ENCODE peak calls at places on chromosome X, in four cellular contexts. P is brain microvascular endothelial cell, X is neuronal stem cell, R is bronchial epithelial cell. E is an unnamed sample.

GRCh38 chrX:67334323-67334722 is 209.5 kb upstream of the AR start:
- DNase-seq in R (no peak), P (no peak), X (no peak), E (no peak)

GRCh38 chrX:63751481-63751880 is 33.5 kb downstream of the ARHGEF9 start:
- DNase-seq in X (no peak), P (no peak), R (peak; percentile 7), E (no peak)

GRCh38 chrX:73126240-73126639 is 46.9 kb upstream of the PABPC1L2A start:
- DNase-seq in R (no peak), X (no peak), P (no peak), E (no peak)

GRCh38 chrX:104098151-104098808 is 14.0 kb upstream of the ZCCHC18 start:
- DNase-seq in P (peak; percentile 36), R (peak; percentile 72), X (peak; percentile 42), E (peak; percentile 48)

GRCh38 chrX:143664302-143664701 is 28.4 kb upstream of the SLITRK4 start:
- DNase-seq in R (peak; percentile 1), P (peak; percentile 1), X (no peak), E (no peak)

GRCh38 chrX:31279359-31279758 is 207.5 kb upstream of the FTHL17 start:
- DNase-seq in X (no peak), R (peak; percentile 90), P (peak; percentile 12), E (no peak)

GRCh38 chrX:1196436-1196835 is 16.0 kb downstream of the CRLF2 start:
- DNase-seq in R (no peak), X (no peak), P (no peak), E (no peak)

GRCh38 chrX:49876750-49877149 is 2.5 kb upstream of the USP27X start:
- DNase-seq in X (no peak), R (peak; percentile 31), P (peak; percentile 26), E (peak; percentile 59)

GRCh38 chrX:40260123-40260751 is 162.5 kb upstream of the BCOR start:
- DNase-seq in P (no peak), X (no peak), R (no peak), E (peak; percentile 50)

GRCh38 chrX:8042304-8042703 is 115.1 kb upstream of the PNPLA4 start:
- DNase-seq in X (no peak), R (peak; percentile 53), P (no peak), E (peak; percentile 7)

GRCh38 chrX:119147486-119147885 is 19.9 kb upstream of the KIAA1210 start:
- DNase-seq in R (no peak), X (no peak), P (no peak), E (no peak)

GRCh38 chrX:63809158-63809557 is 24.1 kb upstream of the ARHGEF9 start:
- DNase-seq in X (no peak), R (no peak), P (no peak), E (no peak)

GRCh38 chrX:140503230-140503585 is 1.7 kb downstream of the SOX3 start:
- DNase-seq in P (no peak), R (no peak), X (no peak), E (peak; percentile 36)

GRCh38 chrX:137565921-137566745 is at the start of gene ZIC3:
- DNase-seq in P (peak; percentile 3), X (no peak), R (peak; percentile 4), E (peak; percentile 98)

GRCh38 chrX:129833153-129834004 is 10.3 kb downstream of the ZDHHC9 start:
- DNase-seq in X (no peak), R (no peak), P (peak; percentile 47), E (no peak)

GRCh38 chrX:69197690-69198089 is 32.4 kb upstream of the PJA1 start:
- DNase-seq in X (no peak), P (no peak), R (no peak), E (no peak)

GRCh38 chrX:69203367-69204037 is 38.2 kb upstream of the PJA1 start:
- DNase-seq in X (no peak), P (no peak), R (no peak), E (no peak)
- H3K4me3 ChIP-seq in X (no peak overlapping the region), P (no peak overlapping the region), R (no peak overlapping the region), E (no peak overlapping the region)

GRCh38 chrX:84165716-84166115 is 22.3 kb downstream of the RPS6KA6 start:
- DNase-seq in P (no peak), R (no peak), X (no peak), E (no peak)
- H3K4me3 ChIP-seq in P (no peak overlapping the region), R (no peak overlapping the region), X (no peak overlapping the region), E (no peak overlapping the region)

DNA sequence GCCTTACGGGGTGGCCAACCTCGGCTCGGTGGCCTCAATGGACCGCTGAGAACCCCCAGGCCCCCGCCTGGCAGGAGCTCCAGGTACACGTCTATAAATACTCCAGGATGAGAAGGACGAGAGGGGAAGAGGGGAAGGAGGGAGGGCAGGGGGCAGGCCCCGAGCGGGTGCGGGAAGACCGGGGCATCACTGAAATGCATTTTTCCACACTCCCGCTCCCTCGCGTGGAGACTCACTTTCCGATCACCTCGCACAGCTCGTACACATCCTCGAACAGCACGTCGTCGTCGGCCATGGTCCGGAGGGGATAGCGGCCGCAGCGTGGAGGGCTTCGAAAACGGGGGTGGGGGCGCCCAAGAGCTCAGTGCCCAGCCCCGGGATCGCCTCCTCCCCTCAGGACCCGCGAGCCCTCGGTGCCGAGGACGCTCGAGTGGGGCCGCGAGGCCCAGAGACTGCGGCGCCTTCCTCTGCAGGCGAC is 621 bp downstream of the CASK start:
- DNase-seq in R (no peak), X (no peak), P (no peak), E (peak; percentile 78)
- H3K4me3 ChIP-seq in R (peak overlapping the region; percentile 76), X (peak overlapping the region; percentile 94), P (peak overlapping the region; percentile 75), E (peak overlapping the region; percentile 95)

GRCh38 chrX:15750611-15751159 is 12.6 kb downstream of the CA5B start:
- DNase-seq in P (no peak), R (no peak), X (no peak), E (no peak)
- H3K4me3 ChIP-seq in P (no peak overlapping the region), R (no peak overlapping the region), X (no peak overlapping the region), E (no peak overlapping the region)

GRCh38 chrX:17801431-17801830 is 59.7 kb downstream of the RAI2 start:
- DNase-seq in P (no peak), R (no peak), X (no peak), E (no peak)
- H3K4me3 ChIP-seq in P (no peak overlapping the region), R (no peak overlapping the region), X (no peak overlapping the region), E (no peak overlapping the region)

GRCh38 chrX:120485562-120486520 is 16.7 kb upstream of the LAMP2 start:
- DNase-seq in R (peak; percentile 77), P (peak; percentile 73), X (peak; percentile 40), E (peak; percentile 68)

GRCh38 chrX:120486786-120487185 is 17.7 kb upstream of the LAMP2 start:
- DNase-seq in P (no peak), X (no peak), R (no peak), E (no peak)
- H3K4me3 ChIP-seq in P (no peak overlapping the region), X (no peak overlapping the region), R (no peak overlapping the region), E (no peak overlapping the region)

GRCh38 chrX:65671286-65671685 is 3.8 kb downstream of the MSN start:
- DNase-seq in X (no peak), P (no peak), R (no peak), E (no peak)
- H3K4me3 ChIP-seq in X (no peak overlapping the region), P (no peak overlapping the region), R (no peak overlapping the region), E (no peak overlapping the region)

GRCh38 chrX:37753384-37753783 is 26.5 kb upstream of the CYBB start:
- DNase-seq in R (no peak), X (no peak), P (no peak), E (no peak)

GRCh38 chrX:37754518-37754917 is 25.3 kb upstream of the CYBB start:
- DNase-seq in R (no peak), X (no peak), P (no peak), E (no peak)

GRCh38 chrX:37759878-37760418 is 19.9 kb upstream of the CYBB start:
- DNase-seq in P (no peak), X (no peak), R (no peak), E (no peak)

GRCh38 chrX:37755073-37755472 is 24.8 kb upstream of the CYBB start:
- DNase-seq in P (no peak), X (no peak), R (no peak), E (no peak)

DNA sequence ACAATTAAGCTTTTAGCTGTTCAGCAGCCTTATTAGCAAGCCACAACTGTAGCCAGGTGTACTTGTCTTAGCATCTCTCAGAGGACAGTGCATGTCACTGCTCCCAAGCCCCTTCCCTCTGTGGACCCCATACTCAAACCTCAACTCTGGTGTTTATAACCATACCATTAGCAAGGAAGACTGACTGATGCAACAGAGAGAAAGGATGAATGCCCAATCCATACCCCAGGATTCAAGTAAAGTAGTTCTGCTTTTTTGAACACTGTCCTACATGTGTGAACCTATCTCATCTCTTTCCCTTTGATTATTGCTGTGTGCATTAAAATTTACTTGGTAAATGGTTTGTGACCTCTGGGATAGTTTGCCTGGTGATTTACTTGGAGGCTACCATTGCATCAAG is 22.8 kb upstream of the CYBB start:
- DNase-seq in P (no peak), X (no peak), R (no peak), E (no peak)
- H3K4me3 ChIP-seq in P (no peak overlapping the region), X (no peak overlapping the region), R (no peak overlapping the region), E (no peak overlapping the region)